ENCODE peak calls at places on chromosomes 7 and 10, in six cellular contexts. N, S, U, L, Q and J are unnamed samples.

GRCh38 chr7:42218248-42218647 is 18.8 kb downstream of the GLI3 start:
- DNase-seq in N (no peak), S (no peak), U (no peak), L (no peak), Q (no peak), J (no peak)

GRCh38 chr7:116598278-116598677 is 73.4 kb downstream of the CAV1 start:
- DNase-seq in N (peak; percentile 32), S (peak; percentile 11), U (no peak), L (no peak), Q (no peak), J (peak; percentile 32)

GRCh38 chr7:134836447-134836846 is 57.0 kb downstream of the CALD1 start:
- DNase-seq in N (peak; percentile 42), S (no peak), U (peak; percentile 44), L (peak; percentile 41), Q (no peak), J (peak; percentile 23)

GRCh38 chr10:119942973-119943372 is 50.4 kb downstream of the SEC23IP start:
- DNase-seq in N (no peak), S (no peak), U (no peak), L (no peak), Q (peak; percentile 22), J (no peak)

GRCh38 chr10:125538947-125539649 is 143.9 kb downstream of the TEX36 start:
- DNase-seq in N (no peak), S (no peak), U (no peak), L (no peak), Q (no peak), J (no peak)

GRCh38 chr10:6407034-6407721 is 172.9 kb downstream of the PRKCQ start:
- DNase-seq in N (no peak), S (no peak), U (no peak), L (no peak), Q (no peak), J (no peak)

GRCh38 chr10:11236234-11236633 is 218.6 kb downstream of the CELF2 start:
- DNase-seq in N (no peak), S (no peak), U (peak; percentile 9), L (peak; percentile 6), Q (no peak), J (no peak)

GRCh38 chr7:139548302-139549028 is 25.0 kb downstream of the CLEC2L start:
- DNase-seq in N (no peak), S (no peak), U (no peak), L (no peak), Q (no peak), J (peak; percentile 53)

GRCh38 chr7:151745090-151745638 is 131.8 kb downstream of the PRKAG2 start:
- DNase-seq in N (no peak), S (no peak), U (peak; percentile 89), L (peak; percentile 90), Q (peak; percentile 98), J (peak; percentile 96)

GRCh38 chr7:6579446-6579845 is 2.2 kb downstream of the ZDHHC4 start:
- DNase-seq in N (no peak), S (no peak), U (no peak), L (peak; percentile 8), Q (peak; percentile 54), J (peak; percentile 86)

GRCh38 chr10:33298110-33298509 is 36.4 kb downstream of the NRP1 start:
- DNase-seq in N (no peak), S (no peak), U (no peak), L (no peak), Q (no peak), J (peak; percentile 62)

GRCh38 chr7:43615558-43616145 is 32.7 kb downstream of the STK17A start:
- DNase-seq in N (no peak), S (no peak), U (no peak), L (no peak), Q (no peak), J (no peak)

GRCh38 chr10:133262696-133263095 is 14.0 kb downstream of the ADAM8 start:
- DNase-seq in N (no peak), S (no peak), U (no peak), L (no peak), Q (no peak), J (no peak)

GRCh38 chr7:76260171-76260703 is 42.2 kb upstream of the HSPB1 start:
- DNase-seq in N (no peak), S (peak; percentile 97), U (no peak), L (no peak), Q (peak; percentile 55), J (peak; percentile 91)

GRCh38 chr7:41472427-41473125 is 230.3 kb downstream of the INHBA start:
- DNase-seq in N (no peak), S (no peak), U (peak; percentile 33), L (peak; percentile 49), Q (peak; percentile 61), J (peak; percentile 74)

DNA sequence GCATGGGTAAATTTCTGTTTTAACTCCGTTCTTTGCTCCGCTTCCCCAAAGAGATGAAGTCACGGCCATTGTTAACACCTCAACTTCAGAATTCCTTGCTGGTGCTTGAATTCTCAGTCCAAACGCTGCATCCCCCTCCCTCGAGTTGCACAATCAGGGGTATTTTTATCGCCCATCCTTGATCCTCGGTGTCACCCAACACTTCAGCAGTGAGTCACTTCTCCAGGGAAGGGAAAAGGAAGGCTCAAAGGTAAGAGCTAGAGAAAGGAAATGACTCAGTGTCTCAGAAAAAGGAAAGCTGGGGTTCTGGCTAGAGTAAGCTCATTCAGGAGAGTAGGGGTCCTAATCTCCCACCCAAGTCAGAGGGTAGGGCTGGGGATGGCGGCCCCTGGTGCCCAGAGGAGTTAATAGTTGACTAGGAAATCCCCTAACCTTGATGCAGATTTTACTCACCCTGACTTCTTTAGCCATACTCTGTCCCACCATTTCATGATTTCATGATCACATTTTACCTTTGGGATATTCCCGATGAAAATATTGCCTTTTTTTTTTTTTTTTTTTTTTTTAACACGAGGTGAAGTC is 39.8 kb upstream of the TRIM8 start:
- DNase-seq in N (no peak), S (no peak), U (peak; percentile 89), L (peak; percentile 92), Q (peak; percentile 86), J (peak; percentile 85)
- H3K27ac ChIP-seq in N (no peak overlapping the region), S (no peak overlapping the region), U (peak overlapping the region; percentile 63), L (peak overlapping the region; percentile 52), Q (peak overlapping the region; percentile 87), J (peak overlapping the region; percentile 58)

GRCh38 chr10:87544750-87545149 is 40.1 kb downstream of the MINPP1 start:
- DNase-seq in N (no peak), S (no peak), U (peak; percentile 40), L (peak; percentile 48), Q (peak; percentile 43), J (no peak)

GRCh38 chr10:87546971-87547413 is 42.3 kb downstream of the MINPP1 start:
- DNase-seq in N (no peak), S (no peak), U (no peak), L (peak; percentile 20), Q (peak; percentile 78), J (no peak)

GRCh38 chr10:87547734-87548311 is 43.1 kb downstream of the MINPP1 start:
- DNase-seq in N (no peak), S (no peak), U (peak; percentile 93), L (peak; percentile 94), Q (peak; percentile 91), J (peak; percentile 53)

GRCh38 chr10:87545783-87546182 is 41.1 kb downstream of the MINPP1 start:
- DNase-seq in N (no peak), S (no peak), U (no peak), L (no peak), Q (peak; percentile 27), J (no peak)

DNA sequence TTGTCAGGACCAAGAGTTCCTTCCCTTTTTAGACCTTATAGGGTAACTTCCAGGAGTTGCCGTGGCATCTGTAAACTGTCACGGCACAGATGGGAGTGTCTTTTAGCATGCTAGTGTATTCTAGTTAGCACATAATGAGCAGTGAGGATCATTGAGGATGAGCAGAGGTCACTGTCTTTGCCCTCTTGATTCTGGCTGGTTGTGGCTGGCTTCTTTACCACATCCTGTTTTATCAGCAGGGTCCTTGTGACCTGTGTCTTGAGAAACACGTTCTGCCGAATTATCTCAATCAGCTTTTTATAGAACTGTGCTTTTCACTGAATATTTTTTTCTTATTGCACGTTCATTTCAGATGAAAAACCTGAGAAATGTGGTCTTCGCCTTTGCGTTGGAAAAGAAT is 41.5 kb downstream of the MINPP1 start:
- DNase-seq in N (peak; percentile 77), S (no peak), U (no peak), L (no peak), Q (peak; percentile 34), J (no peak)
- H3K4me2 ChIP-seq in N (peak overlapping the region; percentile 26), S (no peak overlapping the region), U (no peak overlapping the region), L (peak overlapping the region; percentile 7), Q (peak overlapping the region; percentile 78), J (no peak overlapping the region)

GRCh38 chr10:103841519-103841918 is 13.9 kb downstream of the SH3PXD2A start:
- DNase-seq in N (no peak), S (no peak), U (no peak), L (no peak), Q (no peak), J (no peak)
- H3K79me2 ChIP-seq in N (no peaks in the 10 kb centered on the region), S (no peaks in the 10 kb centered on the region), U (peaks cover 27% of the 10 kb centered on the region), L (peaks cover 28% of the 10 kb centered on the region), Q (peaks cover 88% of the 10 kb centered on the region), J (peaks cover 51% of the 10 kb centered on the region)

GRCh38 chr7:128833939-128834310 is 3.7 kb downstream of the FLNC start:
- DNase-seq in N (no peak), S (peak; percentile 12), U (no peak), L (no peak), Q (peak; percentile 80), J (no peak)

GRCh38 chr7:128835231-128835751 is 5.1 kb downstream of the FLNC start:
- DNase-seq in N (no peak), S (no peak), U (no peak), L (no peak), Q (no peak), J (peak; percentile 70)

GRCh38 chr7:128832880-128833147 is 2.6 kb downstream of the FLNC start:
- DNase-seq in N (no peak), S (no peak), U (no peak), L (no peak), Q (no peak), J (peak; percentile 82)

GRCh38 chr7:128831994-128832879 is 2.0 kb downstream of the FLNC start:
- DNase-seq in N (no peak), S (peak; percentile 87), U (peak; percentile 45), L (peak; percentile 64), Q (peak; percentile 63), J (peak; percentile 89)

GRCh38 chr7:128833148-128833938 is 3.1 kb downstream of the FLNC start:
- DNase-seq in N (no peak), S (peak; percentile 69), U (peak; percentile 93), L (peak; percentile 95), Q (peak; percentile 95), J (peak; percentile 99)
- H3K27ac ChIP-seq in N (no peak overlapping the region), S (peak overlapping the region; percentile 77), U (peak overlapping the region; percentile 90), L (peak overlapping the region; percentile 85), Q (peak overlapping the region; percentile 90), J (peak overlapping the region; percentile 92)

DNA sequence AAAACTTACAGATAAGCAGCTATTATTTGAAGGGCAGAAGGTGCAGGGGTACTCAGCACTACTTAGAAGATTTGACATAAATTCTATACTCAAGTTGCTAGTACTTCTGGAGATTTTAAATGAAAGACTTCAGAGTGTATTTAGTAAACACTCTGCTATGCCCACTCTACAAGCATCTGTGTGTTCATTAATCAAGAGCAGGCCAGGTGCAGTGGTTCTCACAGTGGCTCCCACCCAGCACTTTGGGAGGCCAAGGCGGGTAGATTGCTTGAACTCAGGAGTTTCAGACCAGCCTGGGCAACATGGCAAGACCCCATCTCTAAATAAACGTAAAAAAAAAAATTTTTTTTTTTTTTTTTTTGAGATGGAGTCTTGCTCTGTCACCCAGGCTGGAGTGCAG is 38.9 kb upstream of the TOMM7 start:
- DNase-seq in N (no peak), S (no peak), U (no peak), L (no peak), Q (no peak), J (no peak)
- H3K4me2 ChIP-seq in N (no peak overlapping the region), S (no peak overlapping the region), U (no peak overlapping the region), L (no peak overlapping the region), Q (no peak overlapping the region), J (no peak overlapping the region)